ENCODE peak calls at places on chromosomes 5 and 9, in four cellular contexts. I is SW 1271, X is nephron progenitor cell, P is non-pigmented ciliary epithelial cell. Y is an unnamed sample.

GRCh38 chr5:74173665-74174064 is 466.9 kb downstream of the ENC1 start:
- DNase-seq in X (no peak), P (no peak), I (no peak), Y (no peak)

GRCh38 chr5:128774605-128775004 is 190.7 kb upstream of the SLC27A6 start:
- DNase-seq in I (no peak), X (no peak), P (peak), Y (no peak)

GRCh38 chr9:115195889-115196288 is 77.9 kb upstream of the TNC start:
- DNase-seq in P (no peak), X (no peak), I (no peak), Y (no peak)

GRCh38 chr9:114339130-114339908 is 9.7 kb downstream of the ORM2 start:
- DNase-seq in X (peak), I (no peak), P (no peak), Y (peak)

GRCh38 chr5:172646716-172647285 is 5.7 kb downstream of the NEURL1B start:
- DNase-seq in P (no peak), I (no peak), X (peak), Y (no peak)

GRCh38 chr9:135077497-135078200 is 9.8 kb upstream of the OLFM1 start:
- DNase-seq in X (peak), I (no peak), P (no peak), Y (peak)

GRCh38 chr9:37156781-37157356 is 36.5 kb downstream of the ZCCHC7 start:
- DNase-seq in I (no peak), P (peak), X (no peak), Y (no peak)

GRCh38 chr5:884345-885126 is 8.1 kb downstream of the BRD9 start:
- DNase-seq in P (no peak), X (no peak), I (no peak), Y (no peak)

GRCh38 chr5:80255425-80255751 is 460 bp downstream of the SERINC5 start:
- DNase-seq in P (no peak), X (peak), I (peak), Y (peak)

Y was measured in neural crest cell.